ENCODE peak calls at places on chromosomes 13 and 19, in eight cellular contexts. N, J, D, X, B, L, A and I are unnamed samples.
A peak's percentile ranks its signal among the peaks of the same experiment; 100 is the strongest.

GRCh38 chr13:26386026-26386425 is 132.1 kb downstream of the CDK8 start:
- DNase-seq in L (no peak), D (no peak), N (no peak), X (no peak), A (no peak), B (no peak), J (no peak), I (no peak)

GRCh38 chr19:33110201-33110910 is 21.6 kb upstream of the WDR88 start:
- DNase-seq in L (no peak), J (no peak), B (no peak), X (no peak), A (peak; percentile 52), N (no peak), D (no peak), I (no peak)

GRCh38 chr19:44611812-44612295 is 1.5 kb upstream of the IGSF23 start:
- DNase-seq in D (no peak), X (no peak), A (no peak), J (no peak), B (peak; percentile 94), N (peak; percentile 64), L (no peak), I (no peak)

GRCh38 chr13:92187378-92187989 is 789.1 kb downstream of the GPC5 start:
- DNase-seq in B (peak; percentile 56), A (peak; percentile 79), D (peak; percentile 48), L (no peak), X (no peak), N (peak; percentile 69), J (no peak), I (peak; percentile 49)

GRCh38 chr13:26112843-26113242 is 61.0 kb upstream of the SHISA2 start:
- DNase-seq in J (no peak), N (no peak), L (no peak), D (no peak), X (no peak), B (no peak), A (peak; percentile 2), I (no peak)

GRCh38 chr19:15595069-15595468 is 19.9 kb upstream of the CYP4F8 start:
- DNase-seq in X (no peak), J (no peak), D (no peak), B (no peak), L (no peak), A (no peak), N (no peak), I (no peak)

GRCh38 chr13:112106467-112107141 is 39.7 kb downstream of the SOX1 start:
- DNase-seq in J (no peak), B (no peak), A (no peak), X (no peak), L (no peak), N (no peak), D (no peak), I (no peak)

GRCh38 chr19:33684550-33685303 is 63.0 kb downstream of the CHST8 start:
- DNase-seq in X (no peak), L (no peak), J (no peak), A (no peak), D (no peak), N (no peak), B (no peak), I (no peak)

GRCh38 chr19:5958851-5959122 is 19.2 kb downstream of the RANBP3 start:
- DNase-seq in A (no peak), L (no peak), B (no peak), N (no peak), D (no peak), J (no peak), X (no peak), I (no peak)
- H3K4me1 ChIP-seq in A (peaks cover 80% of the 10 kb centered on the region), L (peaks cover 94% of the 10 kb centered on the region), B (peaks cover 24% of the 10 kb centered on the region), N (peaks cover 90% of the 10 kb centered on the region), D (peaks cover 3% of the 10 kb centered on the region), J (peaks cover 100% of the 10 kb centered on the region), X (peaks cover 65% of the 10 kb centered on the region), I (peaks cover 31% of the 10 kb centered on the region)

GRCh38 chr19:41306394-41306793 is 3.6 kb upstream of the CCDC97 start:
- DNase-seq in L (no peak), B (no peak), J (no peak), D (no peak), N (no peak), A (no peak), X (no peak), I (no peak)
- H3K36me3 ChIP-seq in L (no peaks in the 10 kb centered on the region), B (peaks cover 19% of the 10 kb centered on the region), J (peaks cover 65% of the 10 kb centered on the region), D (no peaks in the 10 kb centered on the region), N (no peaks in the 10 kb centered on the region), A (peaks cover 54% of the 10 kb centered on the region), X (peaks cover 65% of the 10 kb centered on the region), I (peaks cover 65% of the 10 kb centered on the region)

GRCh38 chr19:52451241-52451640 is 2.1 kb upstream of the ZNF578 start:
- DNase-seq in X (no peak), L (no peak), D (no peak), A (no peak), J (no peak), N (no peak), B (no peak), I (no peak)

GRCh38 chr19:52453324-52454094 is at the start of gene ZNF578:
- DNase-seq in J (peak; percentile 84), L (peak; percentile 46), A (peak; percentile 92), B (peak; percentile 37), X (peak; percentile 65), N (no peak), D (no peak), I (no peak)
- H3K9me3 ChIP-seq in J (peaks cover 92% of the 10 kb centered on the region), L (peaks cover 46% of the 10 kb centered on the region), A (no peaks in the 10 kb centered on the region), B (peaks cover 6% of the 10 kb centered on the region), X (peaks cover 11% of the 10 kb centered on the region), N (no peaks in the 10 kb centered on the region), D (no peaks in the 10 kb centered on the region), I (no peaks in the 10 kb centered on the region)

DNA sequence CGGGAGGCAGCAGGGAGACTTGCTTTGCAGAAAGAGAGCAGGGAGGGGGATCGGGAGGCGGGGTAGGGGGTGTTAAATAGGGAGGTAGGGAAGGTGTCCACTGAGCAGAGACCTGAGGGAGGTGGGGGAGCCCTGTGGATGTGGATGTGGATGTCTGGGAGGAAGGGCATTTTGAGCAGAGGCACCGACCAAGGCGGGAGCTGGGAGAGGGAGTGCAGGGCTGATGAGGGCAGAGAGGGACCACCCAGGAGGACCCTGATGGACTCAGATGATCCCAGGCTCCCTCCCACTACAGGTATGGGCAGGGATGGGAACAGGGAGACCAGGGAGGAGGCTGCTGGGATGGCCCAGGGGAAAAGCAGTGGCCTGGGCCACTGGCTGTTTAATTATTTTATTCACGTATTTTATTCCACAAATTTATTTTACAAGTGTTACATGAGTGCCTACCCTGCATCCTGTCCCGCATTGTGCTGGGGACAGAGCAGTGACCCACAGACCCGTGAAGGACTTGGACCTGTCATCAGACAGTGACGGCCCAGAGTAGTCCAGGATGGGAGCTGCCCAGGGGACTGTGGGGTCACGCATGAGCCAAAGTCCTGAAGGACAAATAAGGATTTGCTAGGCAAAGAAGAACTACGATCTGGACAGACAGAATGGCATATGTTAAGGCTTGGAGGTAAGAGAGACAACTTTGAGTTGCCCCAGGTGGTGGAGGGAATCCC is 5.3 kb downstream of the GRAMD1A start:
- DNase-seq in B (no peak), A (no peak), N (no peak), X (peak; percentile 30), L (no peak), D (no peak), J (no peak), I (no peak)
- H3K4me1 ChIP-seq in B (no peaks in the 10 kb centered on the region), A (peaks cover 4% of the 10 kb centered on the region), N (peaks cover 48% of the 10 kb centered on the region), X (peaks cover 62% of the 10 kb centered on the region), L (peaks cover 63% of the 10 kb centered on the region), D (no peaks in the 10 kb centered on the region), J (peaks cover 86% of the 10 kb centered on the region), I (peaks cover 11% of the 10 kb centered on the region)

DNA sequence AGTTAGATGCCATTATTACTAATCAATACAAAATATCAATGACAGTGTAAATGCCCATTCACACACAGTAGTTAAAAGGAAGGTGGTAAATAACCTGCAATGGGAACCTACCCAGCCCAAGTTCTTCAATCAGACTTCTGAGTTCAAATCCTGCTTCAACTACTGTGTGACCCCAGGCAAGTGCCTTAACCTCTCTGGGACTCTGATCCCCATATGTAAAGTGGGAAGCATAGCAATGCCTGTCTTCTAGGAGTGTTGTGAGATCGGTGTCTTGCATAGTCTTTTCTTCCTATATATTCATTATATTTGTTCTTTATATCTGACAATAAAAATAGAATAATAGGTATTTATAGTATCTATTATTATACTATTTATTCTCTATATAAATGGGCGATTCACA is 6.9 kb downstream of the TIMM13 start:
- DNase-seq in D (no peak), A (no peak), X (no peak), J (no peak), B (no peak), L (no peak), N (no peak), I (no peak)
- H3K36me3 ChIP-seq in D (peaks cover under 1% of the 10 kb centered on the region), A (no peaks in the 10 kb centered on the region), X (peaks cover 4% of the 10 kb centered on the region), J (peaks cover 6% of the 10 kb centered on the region), B (no peaks in the 10 kb centered on the region), L (no peaks in the 10 kb centered on the region), N (no peaks in the 10 kb centered on the region), I (peaks cover 23% of the 10 kb centered on the region)

GRCh38 chr19:58166268-58166667 is 15.7 kb upstream of the ZNF329 start:
- DNase-seq in L (no peak), D (no peak), N (no peak), J (no peak), X (no peak), B (no peak), A (no peak), I (no peak)
- H3K9me3 ChIP-seq in L (peaks cover 70% of the 10 kb centered on the region), D (peaks cover 3% of the 10 kb centered on the region), N (peaks cover 11% of the 10 kb centered on the region), J (peaks cover 100% of the 10 kb centered on the region), X (peaks cover 70% of the 10 kb centered on the region), B (peaks cover 2% of the 10 kb centered on the region), A (no peaks in the 10 kb centered on the region), I (peaks cover 6% of the 10 kb centered on the region)

GRCh38 chr19:30395283-30395682 is 23.1 kb downstream of the ZNF536 start:
- DNase-seq in N (no peak), X (no peak), A (no peak), J (no peak), L (no peak), B (no peak), D (no peak), I (no peak)
- H3K4me1 ChIP-seq in N (no peaks in the 10 kb centered on the region), X (no peaks in the 10 kb centered on the region), A (no peaks in the 10 kb centered on the region), J (no peaks in the 10 kb centered on the region), L (no peaks in the 10 kb centered on the region), B (no peaks in the 10 kb centered on the region), D (no peaks in the 10 kb centered on the region), I (peaks cover 28% of the 10 kb centered on the region)

GRCh38 chr19:4431808-4432674 is 25.6 kb downstream of the UBXN6 start:
- DNase-seq in X (no peak), A (no peak), D (no peak), L (no peak), N (no peak), J (no peak), B (no peak), I (no peak)
- H3K36me3 ChIP-seq in X (no peaks in the 10 kb centered on the region), A (peaks cover 13% of the 10 kb centered on the region), D (peaks cover 31% of the 10 kb centered on the region), L (no peaks in the 10 kb centered on the region), N (no peaks in the 10 kb centered on the region), J (peaks cover 35% of the 10 kb centered on the region), B (peaks cover 6% of the 10 kb centered on the region), I (peaks cover 86% of the 10 kb centered on the region)

GRCh38 chr13:29081697-29082440 is 261.7 kb downstream of the MTUS2 start:
- DNase-seq in L (no peak), A (no peak), J (no peak), X (no peak), N (no peak), B (no peak), D (no peak), I (no peak)
- H3K9me3 ChIP-seq in L (peaks cover under 1% of the 10 kb centered on the region), A (no peaks in the 10 kb centered on the region), J (peaks cover 35% of the 10 kb centered on the region), X (no peaks in the 10 kb centered on the region), N (no peaks in the 10 kb centered on the region), B (no peaks in the 10 kb centered on the region), D (no peaks in the 10 kb centered on the region), I (no peaks in the 10 kb centered on the region)